ENCODE peak calls at places on chromosomes 6 and 20, in four cellular contexts. E is K562, T is HepG2, O is GM12878. W is an unnamed sample.

GRCh38 chr6:97440590-97441176 is 157.7 kb upstream of the MMS22L start:
- DNase-seq in E (no peak), T (peak), O (no peak), W (peak)

GRCh38 chr6:138593100-138593877 is 94.0 kb upstream of the NHSL1 start:
- DNase-seq in E (no peak), T (peak), O (peak), W (peak)

GRCh38 chr6:152909241-152909640 is 73.6 kb downstream of the FBXO5 start:
- DNase-seq in E (no peak), T (no peak), O (no peak), W (no peak)

GRCh38 chr20:51104960-51105460 is 82.1 kb upstream of the KCNG1 start:
- DNase-seq in E (no peak), T (no peak), O (no peak), W (no peak)

GRCh38 chr6:16688984-16689636 is 72.2 kb downstream of the ATXN1 start:
- DNase-seq in E (no peak), T (no peak), O (no peak), W (peak)

GRCh38 chr20:56519551-56519950 is 5.0 kb upstream of the FAM209A start:
- DNase-seq in E (no peak), T (no peak), O (no peak), W (no peak)

GRCh38 chr20:35207950-35208611 is 18.4 kb upstream of the MMP24 start:
- DNase-seq in E (peak), T (peak), O (peak), W (peak)

GRCh38 chr6:138979365-138979764 is 8.7 kb downstream of the REPS1 start:
- DNase-seq in E (no peak), T (no peak), O (no peak), W (no peak)

GRCh38 chr6:75430631-75431345 is 62.8 kb downstream of the FILIP1 start:
- DNase-seq in E (no peak), T (no peak), O (no peak), W (no peak)

GRCh38 chr6:112360498-112360897 is 13.4 kb downstream of the RFPL4B start:
- DNase-seq in E (no peak), T (no peak), O (no peak), W (no peak)

GRCh38 chr20:49174183-49174582 is 14.0 kb downstream of the STAU1 start:
- DNase-seq in E (no peak), T (no peak), O (no peak), W (no peak)

GRCh38 chr20:56716806-56717205 is 87.7 kb downstream of the TFAP2C start:
- DNase-seq in E (no peak), T (no peak), O (no peak), W (no peak)

GRCh38 chr6:167049275-167049674 is 50.1 kb downstream of the CEP43 start:
- DNase-seq in E (no peak), T (no peak), O (no peak), W (no peak)

GRCh38 chr6:52409499-52409898 is 10.6 kb upstream of the EFHC1 start:
- DNase-seq in E (no peak), T (no peak), O (no peak), W (no peak)

GRCh38 chr20:4740774-4741431 is 19.2 kb downstream of the PRND start:
- DNase-seq in E (peak), T (peak), O (no peak), W (peak)

GRCh38 chr6:153084393-153084792 is 46.7 kb downstream of the RGS17 start:
- DNase-seq in E (no peak), T (no peak), O (no peak), W (no peak)

GRCh38 chr20:4320284-4320683 is 304.9 kb upstream of the RNF24 start:
- DNase-seq in E (no peak), T (no peak), O (no peak), W (no peak)

GRCh38 chr6:88301888-88302768 is 136.0 kb upstream of the CNR1 start:
- DNase-seq in E (no peak), T (peak), O (no peak), W (no peak)

GRCh38 chr6:132590362-132590761 is 821 bp upstream of the TAAR5 start:
- DNase-seq in E (no peak), T (no peak), O (no peak), W (no peak)

GRCh38 chr6:17768388-17768787 is 61.7 kb upstream of the NUP153 start:
- DNase-seq in E (no peak), T (peak), O (no peak), W (no peak)

GRCh38 chr6:167493961-167494697 is 169.2 kb downstream of the TTLL2 start:
- DNase-seq in E (no peak), T (no peak), O (no peak), W (no peak)

GRCh38 chr20:42082611-42083010 is 464.4 kb upstream of the CHD6 start:
- DNase-seq in E (no peak), T (no peak), O (no peak), W (no peak)

GRCh38 chr6:82704048-82704447 is 340.4 kb downstream of the TPBG start:
- DNase-seq in E (no peak), T (no peak), O (no peak), W (no peak)

GRCh38 chr6:36924131-36924530 is 30.4 kb upstream of the PI16 start:
- DNase-seq in E (no peak), T (no peak), O (no peak), W (no peak)

GRCh38 chr6:112443666-112444065 is 96.5 kb downstream of the RFPL4B start:
- DNase-seq in E (no peak), T (no peak), O (no peak), W (no peak)

GRCh38 chr6:7156666-7157278 is 49.0 kb downstream of the RREB1 start:
- DNase-seq in E (no peak), T (no peak), O (no peak), W (no peak)

GRCh38 chr20:40797425-40797824 is 108.4 kb upstream of the MAFB start:
- DNase-seq in E (no peak), T (peak), O (no peak), W (peak)
- TF ChIP-seq BHLHE40 in E (no peak), T (no peak), O (no peak), W (no peak)

DNA sequence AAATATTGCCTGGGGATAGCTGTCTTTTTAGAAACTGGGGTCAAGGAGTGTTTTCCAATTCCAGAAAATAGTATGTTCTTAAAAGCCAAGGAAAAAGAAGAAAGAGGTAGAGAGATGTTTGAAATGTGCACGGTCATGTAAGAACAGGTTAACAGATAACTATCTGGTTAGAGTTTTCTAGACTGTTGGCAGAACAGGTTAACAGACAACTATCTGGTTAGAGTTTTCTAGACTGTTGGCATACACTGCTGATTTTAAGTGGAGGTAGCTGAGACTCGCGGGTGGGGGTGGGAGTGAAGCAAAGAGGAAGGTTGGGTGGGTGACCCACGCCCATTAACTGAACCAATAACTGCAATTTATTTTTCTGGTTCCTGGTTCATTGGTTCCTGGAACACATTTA is 157.5 kb downstream of the ELOVL4 start:
- DNase-seq in E (no peak), T (no peak), O (no peak), W (no peak)
- TF ChIP-seq HDAC2 in E (no peak), T (no peak), O (no peak), W (no peak)

GRCh38 chr6:113735487-113735886 is 121.7 kb upstream of the MARCKS start:
- DNase-seq in E (no peak), T (no peak), O (no peak), W (no peak)

GRCh38 chr6:113733386-113733785 is 123.8 kb upstream of the MARCKS start:
- DNase-seq in E (no peak), T (no peak), O (no peak), W (no peak)

GRCh38 chr6:113734886-113735481 is 122.2 kb upstream of the MARCKS start:
- DNase-seq in E (no peak), T (no peak), O (no peak), W (no peak)

GRCh38 chr6:113731528-113731927 is 125.6 kb upstream of the MARCKS start:
- DNase-seq in E (no peak), T (no peak), O (no peak), W (no peak)

DNA sequence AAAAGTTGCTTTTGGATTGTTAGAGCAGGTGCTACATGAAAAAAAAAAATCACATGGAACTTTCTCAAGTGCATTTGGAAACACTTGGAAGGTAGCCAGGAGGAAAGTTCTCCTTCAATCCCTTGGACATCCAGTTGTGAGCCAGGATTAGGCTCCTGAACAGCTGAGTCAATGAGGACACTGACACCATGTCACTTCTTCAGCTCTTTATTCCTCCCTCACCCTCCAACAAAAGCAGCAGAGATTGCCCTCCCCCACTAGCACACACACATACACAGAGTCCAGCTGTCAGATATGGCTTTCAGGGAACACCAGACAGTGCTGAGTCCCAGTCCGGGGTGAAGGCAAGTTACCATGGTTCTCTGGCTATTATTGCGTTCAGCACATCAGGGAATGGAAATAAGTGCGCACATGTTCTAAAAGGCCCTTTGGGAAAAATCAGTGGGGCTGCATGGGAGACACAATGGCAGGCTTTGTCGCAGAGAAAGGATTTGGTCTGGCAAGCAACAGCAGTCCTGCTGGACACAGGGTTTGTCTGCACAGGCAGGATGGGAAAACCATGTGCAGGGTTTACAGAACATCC is 124.7 kb upstream of the MARCKS start:
- DNase-seq in E (no peak), T (peak), O (no peak), W (no peak)
- TF ChIP-seq BHLHE40 in E (no peak), T (no peak), O (no peak), W (no peak)

GRCh38 chr20:10554285-10554684 is 119.2 kb downstream of the SLX4IP start:
- DNase-seq in E (no peak), T (no peak), O (no peak), W (no peak)

GRCh38 chr20:10555865-10556308 is 117.9 kb downstream of the JAG1 start:
- DNase-seq in E (no peak), T (peak), O (no peak), W (peak)

GRCh38 chr20:10551732-10552724 is 116.9 kb downstream of the SLX4IP start:
- DNase-seq in E (no peak), T (no peak), O (no peak), W (no peak)

GRCh38 chr20:10555393-10555792 is 118.4 kb downstream of the JAG1 start:
- DNase-seq in E (no peak), T (no peak), O (no peak), W (no peak)

GRCh38 chr20:10553326-10553984 is 118.3 kb downstream of the SLX4IP start:
- DNase-seq in E (peak), T (peak), O (no peak), W (peak)
- TF ChIP-seq HDAC2 in E (no peak), T (no peak), O (no peak), W (no peak)

DNA sequence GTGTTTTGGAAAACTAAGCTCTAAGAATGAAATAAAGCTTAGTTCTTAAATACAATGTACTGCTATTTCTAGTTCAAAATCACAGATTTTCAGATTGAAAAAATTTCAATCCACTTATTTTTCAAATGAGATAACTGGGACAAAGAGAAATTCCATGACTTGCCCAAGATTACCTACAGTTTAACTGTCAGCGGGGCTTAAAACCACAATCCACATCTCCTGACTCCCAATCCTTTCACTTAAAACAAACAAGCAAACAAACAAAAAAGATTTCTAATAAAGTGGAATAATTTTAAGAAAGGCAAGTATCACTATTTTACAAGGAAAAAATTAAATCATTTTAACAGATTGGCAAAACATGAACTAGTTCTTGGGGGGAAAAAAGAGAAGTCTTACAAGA is 4.2 kb downstream of the PHIP start:
- DNase-seq in E (no peak), T (no peak), O (no peak), W (no peak)
- TF ChIP-seq BHLHE40 in E (no peak), T (no peak), O (no peak), W (no peak)

GRCh38 chr6:71290611-71291010 is 2.0 kb downstream of the OGFRL1 start:
- DNase-seq in E (no peak), T (no peak), O (no peak), W (no peak)

GRCh38 chr6:71289802-71290175 is 1.2 kb downstream of the OGFRL1 start:
- DNase-seq in E (no peak), T (no peak), O (no peak), W (no peak)

GRCh38 chr6:71287926-71288227 is 734 bp upstream of the OGFRL1 start:
- DNase-seq in E (no peak), T (no peak), O (peak), W (no peak)

GRCh38 chr6:71288228-71289038 is at the start of gene OGFRL1:
- DNase-seq in E (no peak), T (peak), O (no peak), W (peak)

DNA sequence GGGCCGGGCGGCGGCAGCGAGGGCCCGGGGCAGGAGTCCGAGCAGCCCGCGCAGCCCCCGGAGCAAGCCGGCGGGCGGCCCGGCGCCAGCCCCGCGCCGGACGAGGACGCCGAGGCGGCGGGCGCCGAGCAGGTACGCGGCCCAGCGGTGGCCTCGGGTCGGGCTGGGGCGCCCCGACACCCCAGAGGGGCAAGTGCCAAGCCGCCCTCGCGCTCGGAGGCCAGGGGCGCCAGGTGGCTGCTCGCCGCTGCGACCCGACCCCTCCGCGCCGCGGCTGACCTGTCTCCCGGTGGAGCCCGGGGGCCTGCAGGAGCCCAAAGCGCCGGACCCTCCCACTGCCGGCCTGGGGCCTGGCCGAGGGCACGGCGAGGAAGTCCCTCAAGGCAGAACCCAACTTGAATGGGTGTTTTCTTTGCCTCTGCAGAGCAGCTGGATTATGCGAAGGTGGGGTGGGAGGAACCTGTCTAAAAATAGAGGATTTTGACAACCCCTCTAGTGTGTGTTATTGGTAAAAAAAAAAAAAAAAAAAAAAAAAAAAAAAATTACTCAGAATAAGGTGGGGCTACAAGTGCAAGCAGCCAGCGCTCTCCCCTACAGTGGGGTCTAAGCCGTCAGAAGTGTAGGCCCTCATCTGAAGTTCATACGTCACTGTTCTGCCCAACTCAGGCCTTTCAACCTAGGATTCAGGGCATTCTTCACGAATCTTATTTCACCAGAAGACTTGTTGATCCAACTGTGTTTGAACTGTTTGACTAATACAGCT is 609 bp downstream of the OGFRL1 start:
- DNase-seq in E (no peak), T (no peak), O (no peak), W (no peak)
- TF ChIP-seq HDAC2 in E (no peak), T (no peak), O (no peak), W (no peak)

DNA sequence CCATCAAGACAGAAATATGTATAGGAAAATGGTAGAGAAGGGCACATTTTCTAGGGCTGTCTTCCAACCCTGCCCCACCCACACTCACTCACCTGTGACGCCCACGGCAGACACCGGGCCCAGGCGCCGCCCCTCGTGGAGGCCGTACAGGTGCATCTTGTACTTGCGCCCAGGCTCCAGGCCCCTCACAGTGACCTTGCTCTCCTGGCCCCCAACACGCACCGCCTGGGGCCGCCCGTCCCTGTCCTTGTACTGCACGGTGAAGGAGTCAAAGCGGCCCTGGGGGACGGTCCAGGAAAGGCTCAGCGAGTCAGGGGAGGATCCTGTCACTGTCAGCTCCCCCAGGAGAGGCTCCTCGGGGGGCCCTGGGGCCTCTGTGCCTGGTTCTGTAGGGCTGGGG is 19.8 kb downstream of the CYP21A2 start:
- DNase-seq in E (no peak), T (no peak), O (no peak), W (no peak)
- TF ChIP-seq BHLHE40 in E (no peak), T (no peak), O (no peak), W (no peak)

DNA sequence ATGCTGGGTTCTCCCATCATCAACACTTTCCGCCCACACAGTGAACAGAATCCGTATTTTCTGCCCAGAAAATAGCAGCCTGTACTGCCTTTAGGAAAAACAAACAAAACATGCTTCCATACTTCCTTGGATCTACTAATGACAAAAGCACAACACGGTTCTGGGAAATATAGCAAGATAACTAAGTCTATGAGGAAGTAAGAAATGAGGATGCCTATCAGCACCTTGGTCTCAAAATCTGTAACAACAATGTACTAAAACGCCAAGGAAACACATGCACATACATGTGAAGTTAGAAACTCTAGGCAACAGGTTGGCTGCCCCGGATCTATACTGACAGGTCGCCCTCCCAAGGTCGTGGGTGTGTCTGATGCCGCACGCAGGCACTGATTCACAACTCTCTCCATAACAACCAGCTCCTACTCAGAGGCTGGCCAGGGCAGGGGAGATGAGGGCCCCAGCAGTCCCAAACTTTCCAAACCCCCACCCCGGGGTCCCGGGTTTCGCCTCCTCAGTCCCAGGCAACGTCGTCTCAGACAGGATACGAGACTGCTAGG is 710 bp downstream of the BTBD9 start:
- DNase-seq in E (no peak), T (peak), O (no peak), W (peak)
- TF ChIP-seq HDAC2 in E (peak), T (no peak), O (no peak), W (no peak)

GRCh38 chr20:62955519-62956386 is 3.2 kb downstream of the SLC17A9 start:
- DNase-seq in E (no peak), T (peak), O (no peak), W (no peak)
- TF ChIP-seq BHLHE40 in E (no peak), T (peak), O (no peak), W (no peak)

W was measured in A549.